ENCODE peak calls at places on chromosomes 5 and 9, in four cellular contexts. Z is colonic mucosa, C is spleen, T is ovary. R is an unnamed sample. For H3K4me1, the result is how much of the 10 kb centered on the place peaks cover.

GRCh38 chr5:68130253-68130652 is 85.3 kb upstream of the PIK3R1 start:
- DNase-seq in Z (no peak), C (no peak), T (no peak), R (no peak)

GRCh38 chr9:81183763-81184162 is 505.6 kb downstream of the TLE1 start:
- DNase-seq in Z (no peak), C (no peak), T (no peak), R (peak)

GRCh38 chr9:70136632-70137031 is 93.0 kb downstream of the MAMDC2 start:
- DNase-seq in Z (no peak), C (no peak), T (no peak), R (no peak)

GRCh38 chr5:179606071-179606909 is 17.2 kb downstream of the HNRNPH1 start:
- DNase-seq in Z (no peak), C (peak), T (peak), R (no peak)

GRCh38 chr5:6704361-6704851 is 8.8 kb upstream of the TENT4A start:
- DNase-seq in Z (peak), C (no peak), T (peak), R (peak)

GRCh38 chr9:95670122-95670521 is 153.4 kb upstream of the PTCH1 start:
- DNase-seq in Z (no peak), C (no peak), T (no peak), R (peak)

GRCh38 chr9:75051285-75051684 is 23.2 kb upstream of the CARNMT1 start:
- DNase-seq in Z (no peak), C (no peak), T (no peak), R (no peak)

GRCh38 chr9:113910036-113910639 is 34.0 kb downstream of the ZNF618 start:
- DNase-seq in Z (no peak), C (no peak), T (no peak), R (no peak)

GRCh38 chr5:164324239-164324638 is 818.8 kb downstream of the MAT2B start:
- DNase-seq in Z (no peak), C (no peak), T (no peak), R (no peak)

GRCh38 chr5:150358261-150359095 is 981 bp downstream of the TCOF1 start:
- DNase-seq in Z (no peak), C (no peak), T (no peak), R (no peak)

GRCh38 chr9:79801459-79801858 is 229.7 kb downstream of the TLE4 start:
- DNase-seq in Z (no peak), C (no peak), T (no peak), R (no peak)

GRCh38 chr5:54701179-54701578 is 183.6 kb downstream of the SNX18 start:
- DNase-seq in Z (no peak), C (no peak), T (peak), R (peak)

GRCh38 chr5:143001764-143002351 is 231.7 kb downstream of the ARHGAP26 start:
- DNase-seq in Z (no peak), C (peak), T (no peak), R (peak)

GRCh38 chr9:37471942-37472679 is 6.9 kb upstream of the ZBTB5 start:
- DNase-seq in Z (peak), C (no peak), T (no peak), R (peak)

GRCh38 chr5:126100767-126101166 is 322.4 kb upstream of the GRAMD2B start:
- DNase-seq in Z (no peak), C (no peak), T (no peak), R (no peak)

GRCh38 chr5:151863566-151863965 is 61.1 kb downstream of the GLRA1 start:
- DNase-seq in Z (no peak), C (no peak), T (no peak), R (no peak)

GRCh38 chr9:125633116-125633743 is 73.8 kb downstream of the MAPKAP1 start:
- DNase-seq in Z (no peak), C (no peak), T (no peak), R (no peak)
- H3K4me1 ChIP-seq in Z (under half), C (half or more), T (under half), R (under half)

GRCh38 chr9:128374221-128374675 is 3.1 kb downstream of the URM1 start:
- DNase-seq in Z (no peak), C (no peak), T (no peak), R (no peak)
- H3K4me3 ChIP-seq in Z (no peak), C (no peak), T (no peak), R (no peak)

GRCh38 chr5:29800752-29801151 is 1392.7 kb upstream of the CDH6 start:
- DNase-seq in Z (no peak), C (no peak), T (no peak), R (no peak)
- H3K4me1 ChIP-seq in Z (under half), C (under half), T (under half), R (under half)

GRCh38 chr5:56588636-56589485 is 226.5 kb upstream of the MAP3K1 start:
- DNase-seq in Z (peak), C (peak), T (peak), R (no peak)

GRCh38 chr5:56588125-56588516 is 227.2 kb upstream of the MAP3K1 start:
- DNase-seq in Z (no peak), C (no peak), T (no peak), R (no peak)

GRCh38 chr5:56585466-56585865 is 229.9 kb upstream of the MAP3K1 start:
- DNase-seq in Z (no peak), C (no peak), T (no peak), R (peak)

GRCh38 chr5:56587381-56588124 is 227.8 kb upstream of the MAP3K1 start:
- DNase-seq in Z (no peak), C (no peak), T (no peak), R (no peak)

DNA sequence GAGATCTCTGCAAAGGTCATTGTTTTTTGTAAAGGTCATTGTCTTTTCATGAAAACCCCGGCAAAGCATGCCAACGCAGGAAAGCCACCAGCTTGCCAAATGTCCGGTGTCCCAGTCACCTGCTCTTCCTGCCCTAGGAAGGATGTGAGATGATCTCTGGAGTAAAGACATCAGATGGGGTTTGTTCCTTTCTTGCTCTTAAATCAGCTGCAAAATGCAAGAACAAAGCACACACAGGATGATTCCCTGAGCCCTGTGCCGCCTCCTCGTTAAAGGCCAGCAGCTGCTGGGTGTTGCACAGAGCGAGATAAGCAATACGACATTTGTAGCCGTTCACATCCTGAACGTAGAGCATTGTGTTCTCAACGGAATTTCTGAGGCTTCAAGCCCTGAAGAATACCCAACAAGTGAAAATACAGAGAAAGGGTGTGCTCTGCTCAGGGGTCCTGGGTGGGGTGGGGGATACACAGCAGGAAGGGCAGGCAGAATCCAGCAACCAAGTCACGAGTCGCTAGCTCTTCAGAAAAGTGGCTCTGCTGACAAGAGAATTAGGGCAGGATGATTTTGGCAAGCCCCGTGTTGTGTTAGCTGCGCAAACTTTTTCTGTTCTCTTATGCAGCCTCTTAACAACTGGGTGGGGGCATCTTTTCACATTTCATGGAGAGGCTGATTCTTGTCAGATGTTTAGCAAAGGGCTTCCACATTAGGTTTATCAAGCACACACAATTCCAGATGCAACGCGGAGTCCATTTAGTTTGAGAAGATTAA is 229.2 kb upstream of the MAP3K1 start:
- DNase-seq in Z (no peak), C (peak), T (peak), R (peak)
- H3K4me3 ChIP-seq in Z (no peak), C (no peak), T (peak), R (peak)

GRCh38 chr9:35906923-35907699 is 1.1 kb downstream of the HRCT1 start:
- DNase-seq in Z (no peak), C (no peak), T (peak), R (peak)

GRCh38 chr9:35904338-35904737 is 1.7 kb upstream of the HRCT1 start:
- DNase-seq in Z (no peak), C (no peak), T (no peak), R (no peak)

GRCh38 chr9:35905912-35906679 is at the start of gene HRCT1:
- DNase-seq in Z (peak), C (peak), T (peak), R (peak)

GRCh38 chr9:35903049-35903448 is 3.0 kb upstream of the HRCT1 start:
- DNase-seq in Z (peak), C (no peak), T (no peak), R (peak)

DNA sequence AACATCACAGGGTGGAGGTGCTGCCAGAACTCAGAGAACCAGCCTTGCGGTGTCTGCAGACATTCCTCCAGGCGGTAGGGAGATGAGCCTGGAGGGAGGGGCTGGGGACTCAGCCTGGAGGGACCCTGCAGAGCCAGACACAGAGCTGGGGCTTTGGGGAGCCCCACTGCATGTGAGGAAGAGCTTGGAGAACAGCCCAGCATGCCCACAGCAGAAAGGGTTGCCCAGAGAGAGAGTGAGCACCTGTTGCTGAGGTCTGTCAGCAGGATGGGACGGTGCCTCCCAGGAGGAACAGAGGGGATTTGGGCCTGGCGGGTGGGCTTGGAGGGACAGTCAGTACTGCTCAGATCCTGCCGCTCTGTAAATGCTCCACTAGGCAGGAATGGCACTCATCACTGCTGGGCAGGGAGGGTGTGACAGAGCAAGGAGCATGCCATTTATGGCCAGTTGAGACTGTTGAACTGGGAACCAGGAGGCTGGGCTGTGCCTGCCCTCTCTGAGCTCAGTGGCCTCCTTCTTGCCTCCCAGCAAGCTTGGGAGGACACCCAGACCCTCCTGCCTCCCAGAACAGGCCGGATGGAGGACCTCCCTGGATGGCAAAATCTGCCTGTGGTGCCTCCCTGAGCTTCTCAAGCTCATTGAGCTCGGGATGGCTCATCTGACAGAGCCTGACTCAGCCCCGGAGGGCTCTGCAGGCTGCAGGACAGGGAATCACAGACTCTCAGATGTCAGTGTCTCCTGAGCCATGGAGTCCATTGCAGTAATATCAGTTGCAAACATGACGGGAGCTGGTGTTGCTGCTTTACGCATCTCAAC is 828 bp upstream of the HRCT1 start:
- DNase-seq in Z (peak), C (no peak), T (no peak), R (peak)
- H3K4me1 ChIP-seq in Z (under half), C (half or more), T (under half), R (half or more)

GRCh38 chr9:128099932-128100491 is 27.5 kb downstream of the PTGES2 start:
- DNase-seq in Z (no peak), C (peak), T (no peak), R (no peak)
- H3K4me3 ChIP-seq in Z (no peak), C (peak), T (peak), R (peak)

DNA sequence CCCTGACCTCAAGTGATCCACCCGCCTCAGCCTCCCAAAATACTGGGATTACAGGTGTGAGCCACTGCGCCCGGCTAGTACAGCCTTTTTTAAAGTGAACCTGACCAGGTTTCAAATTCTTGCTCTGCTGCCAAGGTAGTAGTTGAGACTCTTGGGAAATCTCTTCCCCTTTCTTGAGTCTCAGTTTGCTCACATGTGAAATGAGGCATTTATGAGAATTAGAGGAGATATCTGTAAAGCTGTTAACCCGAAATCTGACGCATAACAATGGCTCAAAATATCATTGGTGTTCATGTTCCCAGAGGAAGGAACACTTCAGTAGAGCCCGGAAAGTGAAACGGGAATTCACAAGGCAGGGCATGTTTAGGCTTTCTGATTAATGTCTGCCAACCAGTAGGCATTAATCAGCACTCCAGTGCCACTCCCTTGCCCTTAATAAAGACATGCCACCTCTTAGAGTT is 1.5 kb downstream of the ARPC5L start:
- DNase-seq in Z (no peak), C (no peak), T (no peak), R (no peak)
- H3K4me1 ChIP-seq in Z (under half), C (half or more), T (under half), R (under half)

R was measured in adipocyte.